ENCODE peak calls at places on chromosomes 7 and 10, in ten cellular contexts. One of them, this sample, is unnamed.

GRCh38 chr10:73653195-73653594 is 2.6 kb downstream of the SYNPO2L start:
- DNase-seq in B cell: no peak
- DNase-seq in astrocyte of the cerebellum: no peak
- DNase-seq in GM13976: no peak
- DNase-seq in testis: no peak
- DNase-seq in GM12865: no peak
- DNase-seq in astrocyte: no peak
- DNase-seq in foreskin fibroblast: no peak
- DNase-seq in HCT116: no peak
- DNase-seq in pancreas: no peak
- DNase-seq in this sample: no peak

GRCh38 chr10:43099928-43100327 is 23.1 kb downstream of the RET start:
- DNase-seq in B cell: no peak
- DNase-seq in astrocyte of the cerebellum: no peak
- DNase-seq in GM13976: no peak
- DNase-seq in testis: no peak
- DNase-seq in GM12865: no peak
- DNase-seq in astrocyte: no peak
- DNase-seq in foreskin fibroblast: no peak
- DNase-seq in HCT116: no peak
- DNase-seq in pancreas: no peak
- DNase-seq in this sample: no peak

GRCh38 chr10:28875535-28876208 is 198.4 kb downstream of the BAMBI start:
- DNase-seq in B cell: no peak
- DNase-seq in astrocyte of the cerebellum: peak
- DNase-seq in GM13976: no peak
- DNase-seq in testis: no peak
- DNase-seq in GM12865: no peak
- DNase-seq in astrocyte: peak
- DNase-seq in foreskin fibroblast: no peak
- DNase-seq in HCT116: no peak
- DNase-seq in pancreas: no peak
- DNase-seq in this sample: no peak

GRCh38 chr7:120014920-120015465 is 258.0 kb upstream of the KCND2 start:
- DNase-seq in B cell: no peak
- DNase-seq in astrocyte of the cerebellum: peak
- DNase-seq in GM13976: no peak
- DNase-seq in testis: no peak
- DNase-seq in GM12865: no peak
- DNase-seq in astrocyte: peak
- DNase-seq in foreskin fibroblast: no peak
- DNase-seq in HCT116: no peak
- DNase-seq in pancreas: no peak
- DNase-seq in this sample: no peak

GRCh38 chr10:59750155-59750945 is 2.9 kb downstream of the MRLN start:
- DNase-seq in B cell: no peak
- DNase-seq in astrocyte of the cerebellum: no peak
- DNase-seq in GM13976: no peak
- DNase-seq in testis: no peak
- DNase-seq in GM12865: no peak
- DNase-seq in astrocyte: peak
- DNase-seq in foreskin fibroblast: peak
- DNase-seq in HCT116: no peak
- DNase-seq in pancreas: no peak
- DNase-seq in this sample: no peak

GRCh38 chr10:77360121-77360520 is 277.5 kb downstream of the KCNMA1 start:
- DNase-seq in B cell: no peak
- DNase-seq in astrocyte of the cerebellum: no peak
- DNase-seq in GM13976: no peak
- DNase-seq in testis: no peak
- DNase-seq in GM12865: no peak
- DNase-seq in astrocyte: no peak
- DNase-seq in foreskin fibroblast: peak
- DNase-seq in HCT116: no peak
- DNase-seq in pancreas: no peak
- DNase-seq in this sample: no peak

GRCh38 chr10:97879241-97879640 is 29.6 kb downstream of the GOLGA7B start:
- DNase-seq in B cell: no peak
- DNase-seq in astrocyte of the cerebellum: no peak
- DNase-seq in GM13976: no peak
- DNase-seq in testis: no peak
- DNase-seq in GM12865: no peak
- DNase-seq in astrocyte: no peak
- DNase-seq in foreskin fibroblast: no peak
- DNase-seq in HCT116: peak
- DNase-seq in pancreas: no peak
- DNase-seq in this sample: no peak

GRCh38 chr7:4123823-4124222 is 558.3 kb upstream of the FOXK1 start:
- DNase-seq in B cell: no peak
- DNase-seq in astrocyte of the cerebellum: peak
- DNase-seq in GM13976: no peak
- DNase-seq in testis: no peak
- DNase-seq in GM12865: no peak
- DNase-seq in astrocyte: peak
- DNase-seq in foreskin fibroblast: no peak
- DNase-seq in HCT116: no peak
- DNase-seq in pancreas: no peak
- DNase-seq in this sample: no peak

DNA sequence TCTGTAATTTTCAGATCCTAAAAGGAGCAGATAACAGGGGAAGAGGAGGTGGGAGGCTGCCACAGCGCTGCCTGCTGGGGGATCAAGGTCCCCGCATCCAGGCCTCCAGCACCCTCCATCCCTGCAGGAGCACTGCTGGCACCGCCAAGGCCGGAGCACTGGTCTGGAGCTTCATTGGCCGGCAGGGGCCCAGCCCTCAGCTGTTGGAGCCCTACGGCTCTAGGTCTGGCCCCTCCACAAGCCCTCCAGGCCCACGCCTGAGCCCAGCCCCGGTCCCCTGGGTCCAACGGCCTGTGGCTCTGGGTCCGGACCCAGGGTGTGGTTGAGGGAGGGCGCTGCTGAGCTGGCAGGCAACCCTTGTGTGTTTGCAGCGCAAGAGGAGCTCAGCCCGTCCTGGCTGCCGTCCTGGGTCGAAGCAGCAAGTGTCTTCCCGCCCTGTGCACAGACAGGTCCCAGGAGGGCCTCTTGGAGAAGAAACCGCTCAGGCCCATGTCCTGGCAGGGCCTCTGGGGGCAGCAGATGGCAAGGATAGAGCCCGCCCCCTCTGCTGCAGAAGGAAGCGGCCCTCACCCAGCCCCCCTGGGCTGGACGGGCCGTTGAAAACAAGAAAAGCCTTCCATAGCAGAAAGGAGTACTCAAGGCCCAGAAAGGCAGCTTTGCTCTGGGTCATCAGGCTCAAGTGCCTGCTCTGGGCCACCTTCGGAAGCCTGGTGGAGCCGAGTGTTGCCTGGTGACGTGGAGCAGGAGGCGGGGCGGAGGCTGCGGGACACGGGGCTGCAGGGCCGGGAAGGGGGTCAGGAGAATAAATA is 54.3 kb upstream of the TNRC18 start:
- DNase-seq in B cell: peak
- DNase-seq in astrocyte of the cerebellum: no peak
- DNase-seq in GM13976: no peak
- DNase-seq in testis: no peak
- DNase-seq in GM12865: no peak
- DNase-seq in astrocyte: no peak
- DNase-seq in foreskin fibroblast: peak
- DNase-seq in HCT116: no peak
- DNase-seq in pancreas: no peak
- DNase-seq in this sample: no peak
- TF ChIP-seq CTCF in B cell: peak
- TF ChIP-seq CTCF in astrocyte of the cerebellum: peak
- TF ChIP-seq CTCF in GM13976: no peak
- TF ChIP-seq CTCF in testis: no peak
- TF ChIP-seq CTCF in GM12865: peak
- TF ChIP-seq CTCF in astrocyte: peak
- TF ChIP-seq CTCF in foreskin fibroblast: peak
- TF ChIP-seq CTCF in HCT116: peak
- TF ChIP-seq CTCF in pancreas: no peak
- TF ChIP-seq CTCF in this sample: peak

DNA sequence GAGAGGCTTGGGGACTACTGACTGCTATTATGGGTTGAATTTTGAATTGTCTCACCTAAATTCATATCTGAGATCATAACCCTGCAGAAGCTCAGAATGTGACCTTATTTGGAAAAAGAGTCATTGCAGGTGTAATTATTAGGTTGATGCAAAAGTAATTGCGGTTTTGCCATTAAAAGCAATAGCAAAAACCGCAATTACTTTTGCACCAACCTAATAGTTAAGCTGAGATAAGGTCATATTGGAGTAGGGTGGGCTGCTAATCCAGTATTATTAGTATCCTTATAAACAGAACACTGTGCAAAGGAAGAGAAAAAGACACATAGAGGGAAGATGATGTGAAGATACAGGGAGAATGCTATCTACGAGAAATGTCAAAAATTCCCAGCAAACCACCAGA is 82.3 kb downstream of the AOAH start:
- DNase-seq in B cell: no peak
- DNase-seq in astrocyte of the cerebellum: no peak
- DNase-seq in GM13976: no peak
- DNase-seq in testis: no peak
- DNase-seq in GM12865: no peak
- DNase-seq in astrocyte: no peak
- DNase-seq in foreskin fibroblast: no peak
- DNase-seq in HCT116: no peak
- DNase-seq in pancreas: no peak
- DNase-seq in this sample: no peak
- TF ChIP-seq CTCF in B cell: no peak
- TF ChIP-seq CTCF in astrocyte of the cerebellum: no peak
- TF ChIP-seq CTCF in GM13976: no peak
- TF ChIP-seq CTCF in testis: no peak
- TF ChIP-seq CTCF in GM12865: no peak
- TF ChIP-seq CTCF in astrocyte: no peak
- TF ChIP-seq CTCF in foreskin fibroblast: no peak
- TF ChIP-seq CTCF in HCT116: no peak
- TF ChIP-seq CTCF in pancreas: no peak
- TF ChIP-seq CTCF in this sample: no peak

DNA sequence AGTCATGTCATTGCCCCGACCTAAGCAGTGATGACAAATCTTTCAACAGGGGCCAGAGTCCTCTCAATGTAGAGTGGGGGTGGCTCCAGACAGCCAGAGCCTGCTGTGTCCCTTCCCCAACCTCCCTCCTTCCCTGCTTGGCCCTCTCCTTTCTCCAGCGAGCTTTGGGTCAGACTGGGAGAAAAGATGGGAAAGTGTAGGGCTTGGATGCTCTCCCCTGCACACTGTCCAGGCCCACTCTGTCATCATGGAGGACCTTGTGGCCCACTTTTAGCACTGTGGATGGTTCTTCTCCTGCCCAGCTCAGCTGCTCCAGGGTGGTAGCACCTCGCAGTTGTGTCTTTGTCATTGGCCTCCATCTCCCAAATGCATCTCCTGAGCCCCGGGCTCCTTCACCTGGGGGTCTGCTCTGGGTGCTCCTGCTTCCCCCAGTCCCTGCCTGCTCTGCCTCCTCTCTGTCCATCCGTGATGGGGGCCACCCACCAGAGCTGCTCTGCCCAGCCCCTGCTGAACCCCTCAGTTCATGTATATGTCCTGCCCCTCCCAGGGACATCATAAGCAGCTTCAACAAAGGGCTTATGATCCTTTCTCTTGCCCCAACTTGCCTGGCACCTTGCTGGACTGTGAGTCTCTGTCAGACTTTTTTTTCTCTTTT is 37.5 kb downstream of the BTBD16 start:
- DNase-seq in B cell: no peak
- DNase-seq in astrocyte of the cerebellum: no peak
- DNase-seq in GM13976: no peak
- DNase-seq in testis: no peak
- DNase-seq in GM12865: no peak
- DNase-seq in astrocyte: no peak
- DNase-seq in foreskin fibroblast: no peak
- DNase-seq in HCT116: no peak
- DNase-seq in pancreas: no peak
- DNase-seq in this sample: no peak
- TF ChIP-seq CTCF in B cell: no peak
- TF ChIP-seq CTCF in astrocyte of the cerebellum: no peak
- TF ChIP-seq CTCF in GM13976: no peak
- TF ChIP-seq CTCF in testis: no peak
- TF ChIP-seq CTCF in GM12865: no peak
- TF ChIP-seq CTCF in astrocyte: no peak
- TF ChIP-seq CTCF in foreskin fibroblast: no peak
- TF ChIP-seq CTCF in HCT116: no peak
- TF ChIP-seq CTCF in pancreas: no peak
- TF ChIP-seq CTCF in this sample: no peak

GRCh38 chr10:6579193-6579903 is 728 bp downstream of the PRKCQ start:
- DNase-seq in B cell: no peak
- DNase-seq in astrocyte of the cerebellum: no peak
- DNase-seq in GM13976: no peak
- DNase-seq in testis: no peak
- DNase-seq in GM12865: no peak
- DNase-seq in astrocyte: no peak
- DNase-seq in foreskin fibroblast: peak
- DNase-seq in HCT116: no peak
- DNase-seq in pancreas: peak
- DNase-seq in this sample: no peak

GRCh38 chr10:6578221-6579192 is 1.6 kb downstream of the PRKCQ start:
- DNase-seq in B cell: no peak
- DNase-seq in astrocyte of the cerebellum: no peak
- DNase-seq in GM13976: no peak
- DNase-seq in testis: no peak
- DNase-seq in GM12865: no peak
- DNase-seq in astrocyte: no peak
- DNase-seq in foreskin fibroblast: no peak
- DNase-seq in HCT116: no peak
- DNase-seq in pancreas: no peak
- DNase-seq in this sample: no peak

GRCh38 chr10:6581750-6582697 is 1.9 kb upstream of the PRKCQ start:
- DNase-seq in B cell: no peak
- DNase-seq in astrocyte of the cerebellum: no peak
- DNase-seq in GM13976: no peak
- DNase-seq in testis: no peak
- DNase-seq in GM12865: no peak
- DNase-seq in astrocyte: no peak
- DNase-seq in foreskin fibroblast: no peak
- DNase-seq in HCT116: no peak
- DNase-seq in pancreas: no peak
- DNase-seq in this sample: no peak

GRCh38 chr10:6579904-6580278 is at the start of gene PRKCQ:
- DNase-seq in B cell: no peak
- DNase-seq in astrocyte of the cerebellum: no peak
- DNase-seq in GM13976: no peak
- DNase-seq in testis: peak
- DNase-seq in GM12865: no peak
- DNase-seq in astrocyte: peak
- DNase-seq in foreskin fibroblast: peak
- DNase-seq in HCT116: no peak
- DNase-seq in pancreas: no peak
- DNase-seq in this sample: no peak

DNA sequence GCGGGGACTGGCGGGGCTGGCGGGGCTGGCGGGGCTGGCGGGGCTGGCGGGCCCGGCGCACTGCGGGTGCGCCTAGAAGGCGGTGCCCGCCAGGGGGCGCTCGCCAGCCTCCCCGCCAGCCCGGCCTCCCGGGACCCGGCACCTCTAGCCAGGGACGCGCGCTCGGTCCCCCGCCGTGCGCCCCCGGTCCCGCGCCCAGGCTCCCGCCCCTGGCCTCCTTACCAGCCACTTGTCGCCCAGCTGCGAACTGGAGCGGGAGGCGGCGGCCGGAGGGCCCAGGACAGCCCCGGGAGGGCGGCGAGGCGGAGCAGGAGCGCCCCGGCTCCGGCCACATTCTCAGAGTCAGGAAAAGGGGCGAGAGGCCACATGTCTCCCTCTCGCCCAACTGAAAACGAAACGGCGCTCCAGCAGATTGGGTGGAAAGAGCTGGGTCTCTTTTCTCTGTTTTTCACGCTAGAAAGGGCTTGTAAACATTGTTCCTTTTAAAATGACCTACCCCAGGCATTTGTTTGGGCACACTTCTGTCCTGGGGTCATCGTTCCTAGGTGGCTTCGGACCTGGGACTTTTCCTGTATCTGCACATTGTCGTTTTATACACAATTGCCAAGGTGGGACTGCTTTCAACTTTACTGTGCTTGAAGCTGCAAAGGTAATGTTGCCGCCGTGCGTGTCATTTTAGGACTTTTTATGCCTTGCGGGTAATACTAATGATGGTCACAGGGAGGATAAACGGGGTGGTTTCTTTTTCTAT is 378 bp upstream of the PRKCQ start:
- DNase-seq in B cell: peak
- DNase-seq in astrocyte of the cerebellum: no peak
- DNase-seq in GM13976: peak
- DNase-seq in testis: peak
- DNase-seq in GM12865: peak
- DNase-seq in astrocyte: peak
- DNase-seq in foreskin fibroblast: peak
- DNase-seq in HCT116: peak
- DNase-seq in pancreas: peak
- DNase-seq in this sample: no peak
- TF ChIP-seq CTCF in B cell: peak
- TF ChIP-seq CTCF in astrocyte of the cerebellum: peak
- TF ChIP-seq CTCF in GM13976: peak
- TF ChIP-seq CTCF in testis: no peak
- TF ChIP-seq CTCF in GM12865: peak
- TF ChIP-seq CTCF in astrocyte: no peak
- TF ChIP-seq CTCF in foreskin fibroblast: peak
- TF ChIP-seq CTCF in HCT116: peak
- TF ChIP-seq CTCF in pancreas: peak
- TF ChIP-seq CTCF in this sample: peak